ENCODE peak calls at places on chromosomes 12 and 14, in eight cellular contexts. U is HCT116, E is Panc1, Y is fibroblast of lung, V is uterus, O is breast epithelium, B is PC-3, C is fibroblast of villous mesenchyme. N is an unnamed sample.

GRCh38 chr12:88681271-88681670 is 101.0 kb upstream of the KITLG start:
- DNase-seq in E (no peak), C (no peak), O (no peak), V (no peak), B (no peak), U (no peak), Y (no peak), N (no peak)

GRCh38 chr12:42696424-42697149 is 107.0 kb upstream of the PRICKLE1 start:
- DNase-seq in C (peak), U (no peak), B (no peak), V (peak), Y (peak), E (no peak), O (peak), N (no peak)

GRCh38 chr12:123260081-123260480 is 11.6 kb downstream of the CDK2AP1 start:
- DNase-seq in E (no peak), U (no peak), C (no peak), B (no peak), O (no peak), Y (no peak), V (no peak), N (peak)

GRCh38 chr12:72493390-72493789 is 221.2 kb downstream of the TRHDE start:
- DNase-seq in V (no peak), U (no peak), B (no peak), Y (peak), E (no peak), O (no peak), C (no peak), N (no peak)

GRCh38 chr14:94038510-94038909 is 12.4 kb downstream of the OTUB2 start:
- DNase-seq in V (no peak), O (no peak), E (no peak), B (no peak), U (no peak), Y (no peak), C (no peak), N (no peak)

GRCh38 chr12:54300732-54301427 is at the start of gene NFE2:
- DNase-seq in V (peak), U (no peak), O (no peak), B (peak), Y (peak), E (no peak), C (peak), N (no peak)

GRCh38 chr14:30005114-30005698 is 77.6 kb upstream of the PRKD1 start:
- DNase-seq in O (no peak), E (peak), U (no peak), B (peak), C (peak), Y (peak), V (no peak), N (peak)

GRCh38 chr12:50641566-50641965 is 122.3 kb upstream of the ATF1 start:
- DNase-seq in V (no peak), O (no peak), C (no peak), E (no peak), U (no peak), B (no peak), Y (no peak), N (no peak)

GRCh38 chr12:30909088-30909688 is 17.4 kb upstream of the TSPAN11 start:
- DNase-seq in V (no peak), O (no peak), E (no peak), C (no peak), B (no peak), U (no peak), Y (no peak), N (no peak)

GRCh38 chr14:50772361-50772760 is 58.6 kb downstream of the NIN start:
- DNase-seq in C (no peak), E (no peak), B (no peak), V (no peak), U (no peak), Y (peak), O (no peak), N (no peak)

GRCh38 chr12:127362121-127362520 is 904.8 kb upstream of the TMEM132C start:
- DNase-seq in U (no peak), O (no peak), E (no peak), V (no peak), Y (no peak), B (no peak), C (no peak), N (no peak)

GRCh38 chr12:102950107-102950949 is 7.1 kb upstream of the ASCL1 start:
- DNase-seq in O (no peak), U (no peak), V (no peak), B (no peak), C (no peak), Y (no peak), E (no peak), N (no peak)

GRCh38 chr12:88946377-88946997 is 366.2 kb upstream of the KITLG start:
- DNase-seq in U (peak), C (peak), B (no peak), V (no peak), Y (peak), E (no peak), O (no peak), N (no peak)

GRCh38 chr12:76782440-76782996 is 18.6 kb downstream of the ZDHHC17 start:
- DNase-seq in U (no peak), V (no peak), E (no peak), B (no peak), Y (no peak), C (no peak), O (no peak), N (no peak)

GRCh38 chr14:71586131-71586893 is 345.9 kb upstream of the RGS6 start:
- DNase-seq in U (no peak), Y (peak), O (peak), V (peak), E (no peak), B (no peak), C (peak), N (no peak)

GRCh38 chr12:46208370-46208769 is 60.5 kb downstream of the SLC38A1 start:
- DNase-seq in U (no peak), V (no peak), Y (no peak), C (peak), B (peak), E (no peak), O (no peak), N (no peak)

GRCh38 chr12:57726884-57727757 is 11.4 kb downstream of the AGAP2 start:
- DNase-seq in C (peak), O (peak), E (no peak), B (no peak), V (no peak), Y (peak), U (no peak), N (peak)

GRCh38 chr12:116962197-116962596 is 51.4 kb downstream of the FBXW8 start:
- DNase-seq in B (no peak), E (no peak), Y (no peak), U (no peak), O (no peak), V (no peak), C (no peak), N (no peak)

GRCh38 chr12:103858335-103858734 is 17.3 kb upstream of the NT5DC3 start:
- DNase-seq in V (no peak), Y (no peak), B (no peak), U (no peak), O (no peak), E (no peak), C (no peak), N (no peak)

GRCh38 chr14:97332591-97332984 is 535.4 kb downstream of the VRK1 start:
- DNase-seq in Y (no peak), B (no peak), C (no peak), U (no peak), O (no peak), V (no peak), E (no peak), N (no peak)

GRCh38 chr12:116916714-116917114 is 6.0 kb downstream of the FBXW8 start:
- DNase-seq in E (no peak), V (no peak), B (peak), Y (peak), U (peak), C (peak), O (no peak), N (no peak)

GRCh38 chr14:103857256-103857655 is 9.9 kb upstream of the PPP1R13B start:
- DNase-seq in U (no peak), B (no peak), Y (no peak), C (no peak), V (no peak), E (no peak), O (no peak), N (no peak)

GRCh38 chr12:108724054-108724889 is 7.0 kb downstream of the CORO1C start:
- DNase-seq in B (peak), U (no peak), Y (peak), V (no peak), C (peak), E (no peak), O (no peak), N (no peak)

GRCh38 chr12:131551675-131552074 is 159.2 kb upstream of the SFSWAP start:
- DNase-seq in E (no peak), O (no peak), V (no peak), U (no peak), Y (no peak), C (no peak), B (no peak), N (no peak)

GRCh38 chr14:36949371-36949770 is 223.0 kb downstream of the SLC25A21 start:
- DNase-seq in Y (no peak), U (no peak), O (no peak), B (no peak), C (no peak), E (no peak), V (no peak), N (no peak)

GRCh38 chr12:75672212-75672611 is 160.8 kb upstream of the KRR1 start:
- DNase-seq in B (no peak), Y (peak), C (no peak), E (no peak), U (no peak), O (no peak), V (no peak), N (no peak)

GRCh38 chr12:70536650-70537049 is 100.6 kb downstream of the PTPRB start:
- DNase-seq in U (no peak), C (no peak), B (no peak), Y (no peak), V (no peak), O (no peak), E (no peak), N (no peak)

GRCh38 chr14:55446833-55447232 is 6.4 kb upstream of the TBPL2 start:
- DNase-seq in E (no peak), V (no peak), Y (peak), U (peak), C (peak), B (peak), O (no peak), N (no peak)

GRCh38 chr14:51644215-51644969 is 7.3 kb upstream of the FRMD6 start:
- DNase-seq in E (no peak), C (no peak), Y (peak), B (peak), O (no peak), U (no peak), V (no peak), N (no peak)

GRCh38 chr12:94033112-94033511 is 115.3 kb upstream of the PLXNC1 start:
- DNase-seq in O (no peak), V (no peak), Y (no peak), E (no peak), U (no peak), B (no peak), C (no peak), N (no peak)

GRCh38 chr14:104093366-104094055 is 8.0 kb downstream of the ASPG start:
- DNase-seq in B (peak), O (no peak), U (no peak), V (no peak), Y (no peak), E (no peak), C (no peak), N (no peak)

GRCh38 chr14:103155013-103155412 is 31.8 kb downstream of the TNFAIP2 start:
- DNase-seq in V (no peak), U (peak), E (peak), O (no peak), B (peak), C (peak), Y (no peak), N (peak)

GRCh38 chr12:68613209-68613904 is 2.7 kb downstream of the RAP1B start:
- DNase-seq in Y (no peak), E (no peak), O (no peak), C (no peak), B (no peak), V (no peak), U (no peak), N (no peak)

GRCh38 chr14:24231263-24232120 is 675 bp downstream of the NEDD8 start:
- DNase-seq in O (no peak), C (no peak), U (no peak), E (no peak), Y (no peak), V (no peak), B (no peak), N (no peak)

GRCh38 chr12:7376196-7376595 is 67.8 kb downstream of the CD163L1 start:
- DNase-seq in U (no peak), O (no peak), C (peak), Y (peak), E (no peak), B (peak), V (no peak), N (no peak)

DNA sequence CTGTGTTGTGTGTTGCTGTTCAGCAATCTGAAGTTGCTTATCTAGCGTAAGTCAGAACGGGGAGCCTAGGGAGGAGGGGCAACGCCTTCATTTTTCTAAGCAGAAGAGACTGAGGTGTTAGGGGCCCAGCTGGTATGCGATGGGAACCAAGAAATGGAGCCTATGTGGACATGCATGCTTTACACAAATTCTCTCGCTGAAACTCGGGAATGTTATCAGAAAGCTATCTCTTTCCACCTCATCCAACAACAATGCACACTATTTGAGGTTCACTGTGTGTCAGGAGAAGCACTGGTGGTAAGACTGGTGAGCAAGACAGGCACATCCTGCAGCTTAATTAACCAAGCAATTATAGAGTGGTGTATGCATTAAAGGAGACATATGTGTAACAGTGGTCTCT is 89.7 kb downstream of the NRXN3 start:
- DNase-seq in B (no peak), E (no peak), C (no peak), O (no peak), U (no peak), V (no peak), Y (peak), N (no peak)
- TF ChIP-seq CTCF in B (no peak), E (no peak), C (no peak), O (no peak), U (no peak), V (no peak), Y (no peak), N (no peak)

GRCh38 chr12:14993537-14994266 is 20.9 kb downstream of the PDE6H start:
- DNase-seq in Y (peak), V (no peak), B (peak), U (no peak), O (no peak), E (no peak), C (peak), N (no peak)

GRCh38 chr12:14993117-14993516 is 20.3 kb downstream of the PDE6H start:
- DNase-seq in U (no peak), B (no peak), Y (peak), O (no peak), V (no peak), C (no peak), E (no peak), N (no peak)

GRCh38 chr12:14997998-14998397 is 25.2 kb downstream of the PDE6H start:
- DNase-seq in B (no peak), Y (no peak), U (no peak), E (no peak), O (no peak), V (no peak), C (no peak), N (no peak)

GRCh38 chr12:14994610-14995009 is 21.8 kb downstream of the PDE6H start:
- DNase-seq in Y (peak), O (no peak), B (no peak), V (no peak), U (no peak), C (peak), E (no peak), N (no peak)

GRCh38 chr12:14995583-14996425 is 23.0 kb downstream of the PDE6H start:
- DNase-seq in V (no peak), B (peak), E (peak), U (peak), Y (peak), O (no peak), C (peak), N (peak)
- TF ChIP-seq CTCF in V (peak), B (peak), E (peak), U (peak), Y (peak), O (peak), C (peak), N (peak)

DNA sequence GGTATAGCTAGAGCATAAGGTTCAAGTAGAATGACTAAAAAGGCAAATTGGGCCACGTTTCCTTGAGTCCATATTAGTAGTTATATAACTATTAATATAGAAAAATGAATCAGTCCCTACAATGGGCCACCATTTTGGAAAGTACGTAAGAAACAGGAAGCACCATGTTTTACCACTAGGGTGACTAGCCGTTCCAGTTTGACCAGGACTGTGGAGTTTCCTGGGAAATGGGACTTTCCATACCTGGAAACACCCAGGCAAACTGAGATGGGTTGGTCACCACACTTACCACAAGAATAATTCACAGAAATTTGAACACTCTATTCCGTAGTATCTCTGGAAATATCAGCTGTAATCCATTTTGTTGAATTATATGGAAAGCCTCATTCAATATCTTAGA is 2.1 kb upstream of the MAGOHB start:
- DNase-seq in O (no peak), C (no peak), B (peak), U (no peak), Y (no peak), V (no peak), E (no peak), N (peak)
- TF ChIP-seq CTCF in O (no peak), C (no peak), B (no peak), U (peak), Y (no peak), V (no peak), E (no peak), N (peak)

GRCh38 chr12:52327086-52327829 is 6.1 kb upstream of the KRT83 start:
- DNase-seq in B (peak), V (peak), C (peak), O (peak), E (peak), Y (peak), U (peak), N (peak)
- TF ChIP-seq CTCF in B (peak), V (peak), C (peak), O (peak), E (peak), Y (peak), U (peak), N (peak)

DNA sequence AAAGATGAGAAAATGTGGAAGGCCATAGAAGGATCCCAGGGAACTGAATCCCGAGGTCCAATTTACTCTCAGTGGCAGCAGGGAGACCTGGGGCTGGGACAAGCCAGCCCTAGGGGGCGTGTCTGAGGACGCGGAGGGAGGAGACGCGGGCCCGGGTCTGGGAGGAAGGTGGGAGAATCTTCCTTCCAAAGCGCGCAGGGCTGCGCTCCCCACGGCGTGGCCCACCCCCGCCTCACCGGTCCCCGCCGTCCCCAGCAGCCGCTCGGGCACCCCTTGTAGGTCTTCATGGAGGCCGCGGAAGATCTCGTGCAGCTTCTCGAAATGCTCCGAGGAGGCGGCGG is 323 bp downstream of the VTI1B start:
- DNase-seq in Y (peak), U (peak), E (no peak), B (peak), O (peak), C (peak), V (peak), N (no peak)
- TF ChIP-seq CTCF in Y (peak), U (no peak), E (peak), B (peak), O (no peak), C (peak), V (no peak), N (peak)

DNA sequence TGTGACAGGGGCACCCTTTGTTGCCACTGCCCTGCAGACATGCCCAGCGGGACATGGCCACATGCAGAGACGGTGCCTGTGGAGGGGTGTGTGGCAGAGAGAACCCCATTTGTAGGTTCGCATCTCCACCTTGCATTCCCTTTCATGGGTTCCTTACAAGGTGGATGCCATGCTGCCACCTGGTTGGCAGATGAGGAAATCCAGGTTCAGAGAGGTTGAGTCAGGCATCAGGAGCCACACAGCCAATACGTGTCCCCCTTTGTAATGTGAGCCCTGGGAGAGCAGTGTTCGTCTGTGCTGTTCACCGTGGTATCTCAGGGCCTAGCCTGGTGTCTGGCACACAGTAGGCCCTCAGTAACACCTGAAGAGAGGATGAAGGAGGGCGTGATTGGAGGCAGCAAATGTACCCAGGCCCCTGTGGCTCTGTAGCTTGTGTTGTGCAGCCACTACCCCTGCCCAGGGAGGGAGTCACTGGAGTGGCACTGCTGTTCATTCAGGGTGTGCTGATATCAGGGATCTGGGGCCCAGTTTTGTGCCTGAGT is 9.1 kb downstream of the SH2B3 start:
- DNase-seq in O (no peak), E (no peak), Y (no peak), U (no peak), C (no peak), B (no peak), V (no peak), N (no peak)
- TF ChIP-seq CTCF in O (no peak), E (no peak), Y (no peak), U (no peak), C (no peak), B (no peak), V (no peak), N (no peak)

DNA sequence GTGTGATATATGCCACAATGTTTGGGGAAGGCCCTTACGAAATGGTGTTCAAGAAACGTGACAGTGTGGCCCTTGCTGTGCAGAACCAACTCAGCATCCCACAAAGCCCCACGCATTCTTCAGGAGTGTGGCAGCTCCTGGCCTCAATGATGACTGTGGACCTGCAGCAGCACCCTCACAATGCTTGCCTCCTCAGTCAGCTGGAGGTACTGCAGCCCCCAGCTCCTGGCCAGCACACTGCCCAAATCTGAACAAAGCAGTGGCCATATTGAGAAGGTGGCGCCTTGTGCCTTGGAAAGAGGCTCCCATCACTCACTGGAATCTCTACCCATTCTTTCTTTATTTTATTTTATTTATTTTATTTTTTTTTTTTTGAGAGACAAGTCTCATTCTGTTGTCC is 10.4 kb downstream of the POLE2 start:
- DNase-seq in Y (no peak), O (no peak), U (no peak), B (no peak), V (no peak), E (no peak), C (no peak), N (no peak)
- TF ChIP-seq CTCF in Y (peak), O (no peak), U (peak), B (no peak), V (no peak), E (no peak), C (peak), N (no peak)

DNA sequence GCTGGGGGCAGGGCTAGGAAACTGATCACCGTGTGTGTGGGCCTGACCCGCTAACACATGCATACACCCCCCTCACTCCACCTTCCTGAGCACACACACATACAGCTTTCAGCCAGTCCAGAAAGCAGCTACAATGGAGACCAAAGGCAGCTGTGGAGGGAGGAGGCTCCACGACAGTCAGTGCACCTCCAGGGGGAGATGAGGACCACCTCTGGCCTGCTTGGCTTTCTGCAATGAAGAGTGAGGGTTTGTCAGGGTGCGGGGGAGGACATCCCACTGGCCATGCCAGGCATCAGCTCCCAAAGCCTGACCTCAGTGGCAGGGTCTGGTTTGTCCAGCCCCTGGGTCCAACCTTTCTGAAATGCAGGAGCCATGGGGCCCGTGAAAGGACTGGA is 35.2 kb downstream of the SLC6A12 start:
- DNase-seq in O (no peak), V (no peak), B (no peak), E (no peak), C (no peak), U (no peak), Y (no peak), N (no peak)
- TF ChIP-seq CTCF in O (no peak), V (no peak), B (no peak), E (no peak), C (no peak), U (no peak), Y (no peak), N (no peak)

N was measured in LNCaP clone FGC.